ENCODE peak calls at places on chromosomes 12 and 14, in eight cellular contexts. N is left ventricle myocardium inferior, L is IMR-90, V is cardiac fibroblast, E is AG09309, H is GM12878, B is stomach, M is astrocyte of the cerebellum. I is an unnamed sample.

GRCh38 chr12:10406725-10407124 is 2.8 kb downstream of the KLRC4 start:
- DNase-seq in V (no peak), E (no peak), M (no peak), B (no peak), H (no peak), N (no peak), L (no peak), I (no peak)

GRCh38 chr14:89720076-89720687 is 234.3 kb downstream of the EFCAB11 start:
- DNase-seq in N (no peak), H (no peak), B (no peak), M (no peak), E (no peak), V (no peak), L (no peak), I (peak; percentile 11)

GRCh38 chr14:100901391-100902183 is 1.9 kb downstream of the RTL1 start:
- DNase-seq in V (no peak), N (no peak), M (no peak), L (no peak), B (no peak), H (no peak), E (no peak), I (no peak)

GRCh38 chr12:7131502-7131866 is 1.3 kb downstream of the CLSTN3 start:
- DNase-seq in L (no peak), B (no peak), M (no peak), E (no peak), H (no peak), V (no peak), N (no peak), I (peak; percentile 47)

GRCh38 chr14:55138091-55138490 is 9.0 kb downstream of the LGALS3 start:
- DNase-seq in N (no peak), M (no peak), L (no peak), H (no peak), E (no peak), B (no peak), V (no peak), I (peak; percentile 22)

GRCh38 chr12:58757422-58757821 is 162.9 kb downstream of the LRIG3 start:
- DNase-seq in E (peak; percentile 75), B (no peak), M (peak; percentile 27), V (peak; percentile 22), N (no peak), L (peak; percentile 98), H (no peak), I (no peak)

GRCh38 chr14:105498430-105499255 is 7.6 kb downstream of the TEDC1 start:
- DNase-seq in B (no peak), V (no peak), L (no peak), E (no peak), H (no peak), M (no peak), N (no peak), I (no peak)

GRCh38 chr14:77028384-77029246 is at the start of gene IRF2BPL:
- DNase-seq in M (peak; percentile 93), H (peak; percentile 87), L (peak; percentile 99), V (peak; percentile 99), E (peak; percentile 94), B (peak; percentile 98), N (peak; percentile 99), I (peak; percentile 98)

GRCh38 chr12:110093631-110094311 is 30.4 kb upstream of the IFT81 start:
- DNase-seq in L (no peak), N (no peak), B (no peak), M (no peak), E (no peak), H (no peak), V (no peak), I (no peak)

GRCh38 chr14:54709444-54709843 is 142.5 kb downstream of the SAMD4A start:
- DNase-seq in N (no peak), E (no peak), B (no peak), V (no peak), H (peak; percentile 70), L (no peak), M (no peak), I (peak; percentile 68)

GRCh38 chr14:37583358-37584210 is 11.5 kb downstream of the FOXA1 start:
- DNase-seq in M (no peak), L (no peak), V (no peak), H (no peak), B (no peak), E (no peak), N (no peak), I (no peak)

GRCh38 chr12:75831413-75831812 is 200.2 kb downstream of the PHLDA1 start:
- DNase-seq in M (no peak), B (no peak), V (peak; percentile 77), N (no peak), H (no peak), E (no peak), L (peak; percentile 73), I (no peak)

DNA sequence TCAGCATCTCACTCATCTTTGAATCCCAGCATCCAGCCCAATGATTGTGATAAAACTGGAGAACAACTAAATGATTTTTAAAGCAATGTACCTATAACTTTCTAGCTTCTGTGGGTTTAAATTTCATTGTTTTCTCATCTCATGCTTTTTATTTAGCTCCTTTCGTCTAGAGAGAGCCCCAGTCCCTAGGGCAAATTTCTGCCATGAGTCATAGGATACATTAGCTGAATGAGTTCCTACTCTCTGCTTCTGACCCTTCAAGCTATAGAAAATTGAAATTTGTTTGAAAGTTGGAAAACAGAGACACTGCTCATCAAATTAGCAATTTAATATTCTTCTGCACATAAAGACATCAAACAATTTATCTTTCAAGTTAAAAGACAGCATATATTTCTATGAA is 113.9 kb downstream of the KIF21A start:
- DNase-seq in L (no peak), H (no peak), V (peak; percentile 15), N (no peak), M (no peak), B (no peak), E (no peak), I (no peak)
- TF ChIP-seq CTCF in L (no peak), H (no peak), V (no peak), N (no peak), M (no peak), B (no peak), E (no peak), I (no peak)

GRCh38 chr12:120229583-120230325 is 28.8 kb upstream of the RPLP0 start:
- DNase-seq in L (no peak), N (no peak), V (peak; percentile 58), B (no peak), H (no peak), M (no peak), E (no peak), I (no peak)

GRCh38 chr12:120229071-120229582 is 28.2 kb upstream of the RPLP0 start:
- DNase-seq in H (no peak), L (no peak), E (no peak), V (no peak), M (no peak), B (no peak), N (no peak), I (no peak)

GRCh38 chr12:120231316-120232011 is 30.6 kb upstream of the RPLP0 start:
- DNase-seq in L (peak; percentile 97), V (peak; percentile 84), M (peak; percentile 73), E (peak; percentile 67), H (no peak), N (peak; percentile 58), B (peak; percentile 73), I (no peak)

GRCh38 chr12:120230974-120231315 is 30.0 kb upstream of the RPLP0 start:
- DNase-seq in N (no peak), H (no peak), B (no peak), M (no peak), V (no peak), L (no peak), E (no peak), I (no peak)

GRCh38 chr12:120230326-120230973 is 29.5 kb upstream of the RPLP0 start:
- DNase-seq in V (peak; percentile 94), L (peak; percentile 98), E (peak; percentile 73), B (peak; percentile 51), M (peak; percentile 84), H (no peak), N (peak; percentile 74), I (no peak)
- H3K4me3 ChIP-seq in V (peak overlapping the region; percentile 35), L (no peak overlapping the region), E (peak overlapping the region; percentile 7), B (peak overlapping the region; percentile 28), M (no peak overlapping the region), H (no peak overlapping the region), N (peak overlapping the region; percentile 47), I (no peak overlapping the region)

DNA sequence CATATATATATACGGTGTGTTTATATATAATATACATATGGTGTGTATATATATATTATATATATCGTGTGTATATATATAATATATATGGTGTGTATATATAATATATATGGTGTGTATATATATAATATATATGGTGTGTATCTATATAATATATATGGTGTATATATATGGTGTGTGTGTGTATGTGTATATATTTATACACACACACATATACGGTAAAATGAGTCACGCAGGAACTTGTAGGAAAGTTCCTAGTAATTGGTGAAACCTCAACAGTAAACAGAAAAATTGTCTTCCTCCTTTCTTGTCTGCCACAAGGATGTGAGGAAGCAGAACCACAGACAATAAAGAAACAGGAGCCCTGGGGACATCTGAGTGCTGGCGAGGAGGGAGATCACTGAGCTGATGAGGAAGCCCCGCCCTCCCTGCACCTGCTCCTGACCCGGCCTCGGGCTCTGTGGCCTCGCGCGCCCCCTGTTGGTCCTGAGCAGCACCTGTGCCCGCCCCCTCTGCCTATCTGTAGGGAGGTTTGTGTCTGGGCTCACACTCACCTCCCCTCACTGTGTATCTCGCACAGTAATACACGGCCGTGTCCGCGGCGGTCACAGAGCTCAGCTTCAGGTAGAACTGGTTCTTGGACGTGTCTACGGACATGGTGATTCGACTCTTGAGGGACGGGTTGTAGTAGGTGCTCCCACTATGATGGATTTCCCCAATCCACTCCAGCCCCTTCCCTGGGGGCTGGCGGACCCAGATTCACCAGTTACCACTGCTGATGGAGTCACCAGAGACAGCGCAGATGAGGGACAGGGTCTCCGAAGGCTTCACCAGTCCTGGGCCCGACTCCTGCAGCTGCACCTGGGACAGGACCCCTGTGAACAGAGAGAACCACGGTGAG is 1079.4 kb downstream of the TMEM121 start:
- DNase-seq in H (peak; percentile 21), M (no peak), B (peak; percentile 52), E (no peak), L (no peak), V (no peak), N (peak; percentile 18), I (peak; percentile 72)
- TF ChIP-seq CTCF in H (peak; percentile 85), M (no peak), B (no peak), E (no peak), L (no peak), V (no peak), N (no peak), I (peak; percentile 69)

DNA sequence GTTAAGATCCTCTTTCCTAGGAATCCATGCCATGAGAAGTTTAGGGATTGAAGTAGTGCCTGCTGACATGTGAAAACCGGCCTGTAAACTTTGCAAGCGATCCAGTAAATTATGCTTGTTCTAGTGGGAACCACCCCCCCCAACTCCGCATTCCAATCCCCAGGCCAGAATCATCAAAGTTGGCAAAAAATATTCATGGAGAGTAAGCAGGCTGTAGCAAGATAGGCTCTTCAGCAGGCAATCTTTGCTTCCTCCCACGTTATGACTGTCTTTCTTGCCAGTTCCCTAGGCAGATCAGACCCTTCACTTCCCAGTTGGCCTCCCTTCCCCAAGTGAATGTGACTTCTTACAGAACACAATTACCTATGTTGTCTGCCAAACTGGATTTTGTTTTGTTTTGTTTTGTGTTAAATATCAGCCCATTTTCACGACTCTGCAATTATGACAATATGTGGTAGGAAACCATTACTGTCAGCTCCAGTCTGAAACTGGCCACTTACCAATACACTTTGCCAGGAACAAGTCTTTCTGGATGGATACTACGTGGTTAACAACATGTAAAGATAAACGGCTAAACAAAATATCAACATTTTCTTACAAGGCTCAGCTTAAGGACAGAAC is 1.1 kb upstream of the PTGER2 start:
- DNase-seq in B (no peak), H (no peak), E (no peak), M (no peak), V (peak; percentile 56), N (no peak), L (peak; percentile 58), I (no peak)
- H3K4me3 ChIP-seq in B (peak overlapping the region; percentile 86), H (no peak overlapping the region), E (peak overlapping the region; percentile 77), M (no peak overlapping the region), V (no peak overlapping the region), N (peak overlapping the region; percentile 71), L (peak overlapping the region; percentile 90), I (no peak overlapping the region)

GRCh38 chr12:115755752-115756140 is 521.7 kb downstream of the MED13L start:
- DNase-seq in M (no peak), H (no peak), E (no peak), B (no peak), V (no peak), N (no peak), L (no peak), I (no peak)
- TF ChIP-seq CTCF in M (no peak), H (no peak), E (no peak), B (no peak), V (no peak), N (no peak), L (no peak), I (no peak)